ENCODE peak calls at places on chromosomes 3 and 15, in nine cellular contexts. Z, U, L, R, B, G, Y, F and K are unnamed samples.

GRCh38 chr3:18369561-18370185 is 55.5 kb downstream of the SATB1 start:
- DNase-seq in Z (no peak), U (no peak), L (no peak), R (no peak), B (no peak), G (no peak), Y (no peak), F (no peak), K (no peak)

GRCh38 chr3:151593923-151594322 is 133.1 kb upstream of the IGSF10 start:
- DNase-seq in Z (no peak), U (no peak), L (no peak), R (no peak), B (no peak), G (no peak), Y (no peak), F (no peak), K (no peak)

GRCh38 chr15:93428135-93428534 is 339.1 kb upstream of the RGMA start:
- DNase-seq in Z (no peak), U (no peak), L (no peak), R (no peak), B (peak; percentile 19), G (no peak), Y (no peak), F (peak; percentile 47), K (peak; percentile 44)

GRCh38 chr3:96233679-96234078 is 580.7 kb upstream of the EPHA6 start:
- DNase-seq in Z (no peak), U (no peak), L (no peak), R (no peak), B (no peak), G (no peak), Y (no peak), F (no peak), K (no peak)

GRCh38 chr3:4887177-4887576 is 92.1 kb upstream of the BHLHE40 start:
- DNase-seq in Z (no peak), U (no peak), L (no peak), R (no peak), B (no peak), G (no peak), Y (no peak), F (no peak), K (no peak)

GRCh38 chr3:35639251-35640185 is at the start of gene ARPP21:
- DNase-seq in Z (peak; percentile 15), U (no peak), L (peak; percentile 2), R (no peak), B (no peak), G (no peak), Y (no peak), F (peak; percentile 70), K (peak; percentile 31)

GRCh38 chr3:29686889-29687592 is 406.2 kb downstream of the RBMS3 start:
- DNase-seq in Z (peak; percentile 83), U (no peak), L (peak; percentile 86), R (peak; percentile 80), B (no peak), G (peak; percentile 70), Y (no peak), F (no peak), K (peak; percentile 15)

GRCh38 chr3:157918402-157918801 is 187.8 kb downstream of the SHOX2 start:
- DNase-seq in Z (no peak), U (no peak), L (no peak), R (no peak), B (no peak), G (no peak), Y (no peak), F (no peak), K (no peak)

GRCh38 chr15:75200765-75201608 is 695 bp upstream of the C15orf39 start:
- DNase-seq in Z (peak; percentile 66), U (peak; percentile 57), L (peak; percentile 40), R (no peak), B (peak; percentile 44), G (no peak), Y (peak; percentile 62), F (peak; percentile 38), K (peak; percentile 90)

GRCh38 chr3:165532851-165533250 is 304.4 kb downstream of the BCHE start:
- DNase-seq in Z (no peak), U (no peak), L (no peak), R (no peak), B (no peak), G (no peak), Y (no peak), F (no peak), K (no peak)

GRCh38 chr3:156516284-156516683 is 38.6 kb downstream of the SSR3 start:
- DNase-seq in Z (no peak), U (no peak), L (no peak), R (no peak), B (no peak), G (no peak), Y (no peak), F (no peak), K (no peak)

GRCh38 chr3:166829896-166830295 is 550.2 kb downstream of the ZBBX start:
- DNase-seq in Z (no peak), U (peak; percentile 94), L (no peak), R (no peak), B (no peak), G (no peak), Y (no peak), F (no peak), K (peak; percentile 43)

GRCh38 chr3:150871192-150871591 is 34.0 kb downstream of the MINDY4B start:
- DNase-seq in Z (no peak), U (no peak), L (peak; percentile 36), R (peak; percentile 7), B (no peak), G (no peak), Y (no peak), F (no peak), K (peak; percentile 36)

GRCh38 chr3:142952272-142953193 is 10.9 kb downstream of the PAQR9 start:
- DNase-seq in Z (no peak), U (no peak), L (no peak), R (no peak), B (no peak), G (no peak), Y (no peak), F (no peak), K (no peak)

GRCh38 chr15:98853161-98853560 is 154.4 kb downstream of the PGPEP1L start:
- DNase-seq in Z (peak; percentile 97), U (peak; percentile 29), L (peak; percentile 93), R (peak; percentile 93), B (peak; percentile 81), G (peak; percentile 50), Y (peak; percentile 55), F (peak; percentile 82), K (peak; percentile 84)

GRCh38 chr15:69725957-69726356 is 273.3 kb downstream of the RPLP1 start:
- DNase-seq in Z (no peak), U (no peak), L (no peak), R (no peak), B (no peak), G (no peak), Y (no peak), F (no peak), K (no peak)

GRCh38 chr3:97464035-97464434 is 300.5 kb upstream of the ARL6 start:
- DNase-seq in Z (no peak), U (no peak), L (no peak), R (no peak), B (no peak), G (no peak), Y (no peak), F (no peak), K (no peak)

GRCh38 chr3:56467108-56467507 is 1.2 kb downstream of the ERC2 start:
- DNase-seq in Z (peak; percentile 96), U (peak; percentile 64), L (peak; percentile 71), R (peak; percentile 43), B (no peak), G (no peak), Y (peak; percentile 54), F (peak; percentile 96), K (peak; percentile 91)

GRCh38 chr15:68197661-68198437 is 7.3 kb downstream of the CALML4 start:
- DNase-seq in Z (no peak), U (no peak), L (no peak), R (no peak), B (no peak), G (no peak), Y (no peak), F (no peak), K (no peak)

GRCh38 chr3:74127261-74127660 is 487.2 kb downstream of the CNTN3 start:
- DNase-seq in Z (no peak), U (no peak), L (no peak), R (no peak), B (no peak), G (no peak), Y (no peak), F (no peak), K (no peak)
- H2AFZ ChIP-seq in Z (no peak overlapping the region), U (no peak overlapping the region), L (no peak overlapping the region), R (no peak overlapping the region), B (no peak overlapping the region), G (no peak overlapping the region), Y (no peak overlapping the region), F (no peak overlapping the region), K (no peak overlapping the region)

DNA sequence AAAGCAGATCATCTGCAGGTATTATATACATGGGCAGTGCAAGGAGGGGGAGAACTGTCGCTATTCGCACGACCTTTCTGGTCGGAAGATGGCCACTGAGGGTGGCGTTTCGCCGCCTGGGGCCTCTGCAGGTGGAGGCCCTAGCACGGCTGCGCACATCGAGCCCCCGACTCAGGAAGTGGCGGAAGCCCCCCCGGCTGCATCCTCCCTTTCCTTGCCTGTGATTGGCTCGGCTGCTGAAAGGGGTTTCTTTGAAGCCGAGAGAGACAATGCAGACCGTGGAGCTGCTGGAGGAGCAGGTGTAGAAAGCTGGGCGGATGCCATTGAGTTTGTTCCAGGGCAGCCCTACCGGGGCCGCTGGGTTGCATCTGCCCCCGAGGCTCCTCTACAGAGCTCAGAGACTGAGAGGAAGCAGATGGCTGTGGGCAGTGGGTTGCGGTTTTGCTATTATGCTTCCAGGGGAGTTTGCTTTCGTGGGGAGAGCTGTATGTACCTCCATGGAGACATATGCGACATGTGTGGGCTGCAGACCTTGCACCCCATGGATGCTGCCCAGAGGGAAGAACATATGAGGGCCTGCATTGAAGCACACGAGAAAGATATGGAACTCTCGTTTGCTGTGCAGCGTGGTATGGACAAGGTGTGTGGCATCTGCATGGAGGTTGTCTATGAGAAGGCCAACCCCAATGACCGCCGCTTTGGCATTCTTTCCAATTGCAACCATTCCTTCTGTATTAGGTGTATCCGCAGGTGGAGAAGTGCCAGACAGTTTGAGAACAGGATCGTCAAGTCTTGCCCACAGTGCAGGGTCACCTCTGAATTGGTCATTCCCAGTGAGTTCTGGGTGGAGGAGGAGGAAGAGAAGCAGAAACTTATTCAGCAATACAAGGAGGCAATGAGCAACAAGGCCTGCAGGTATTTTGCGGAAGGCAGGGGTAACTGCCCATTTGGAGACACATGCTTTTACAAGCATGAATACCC is 886 bp downstream of the MKRN3 start:
- DNase-seq in Z (peak; percentile 13), U (peak; percentile 60), L (no peak), R (no peak), B (peak; percentile 29), G (no peak), Y (peak; percentile 62), F (no peak), K (no peak)
- H2AFZ ChIP-seq in Z (no peak overlapping the region), U (no peak overlapping the region), L (no peak overlapping the region), R (no peak overlapping the region), B (no peak overlapping the region), G (no peak overlapping the region), Y (peak overlapping the region; percentile 84), F (no peak overlapping the region), K (no peak overlapping the region)

GRCh38 chr15:78366342-78366741 is 26.2 kb downstream of the CRABP1 start:
- DNase-seq in Z (no peak), U (no peak), L (no peak), R (no peak), B (no peak), G (no peak), Y (no peak), F (no peak), K (no peak)
- H2AFZ ChIP-seq in Z (no peak overlapping the region), U (no peak overlapping the region), L (no peak overlapping the region), R (no peak overlapping the region), B (no peak overlapping the region), G (no peak overlapping the region), Y (no peak overlapping the region), F (no peak overlapping the region), K (no peak overlapping the region)

GRCh38 chr3:99637381-99638111 is 848 bp upstream of the COL8A1 start:
- DNase-seq in Z (peak; percentile 94), U (no peak), L (peak; percentile 78), R (peak; percentile 90), B (no peak), G (no peak), Y (no peak), F (peak; percentile 59), K (no peak)
- H2AFZ ChIP-seq in Z (peak overlapping the region; percentile 16), U (no peak overlapping the region), L (peak overlapping the region; percentile 20), R (peak overlapping the region; percentile 79), B (no peak overlapping the region), G (no peak overlapping the region), Y (no peak overlapping the region), F (peak overlapping the region; percentile 60), K (peak overlapping the region; percentile 44)